ENCODE peak calls at places on chromosomes 7 and 10, in nine cellular contexts. C, Q, J, D, O, P, R, G and X are unnamed samples.

GRCh38 chr7:4849390-4849789 is 12.4 kb downstream of the PAPOLB start:
- DNase-seq in R (peak), P (no peak), Q (peak), O (peak), C (peak), D (peak), J (no peak), G (no peak), X (peak)

GRCh38 chr10:61760943-61761824 is 98.5 kb downstream of the CABCOCO1 start:
- DNase-seq in O (peak), R (no peak), C (no peak), G (peak), D (peak), P (no peak), Q (no peak), J (no peak), X (peak)

GRCh38 chr7:139023076-139023475 is 12.8 kb downstream of the ZC3HAV1L start:
- DNase-seq in O (peak), G (no peak), R (no peak), P (no peak), Q (no peak), J (no peak), D (no peak), C (no peak), X (no peak)

GRCh38 chr10:102648889-102649752 is 4.8 kb downstream of the TRIM8 start:
- DNase-seq in J (no peak), O (no peak), C (peak), D (no peak), Q (no peak), G (no peak), P (peak), R (peak), X (no peak)

GRCh38 chr7:86991844-86992243 is 67.6 kb downstream of the ELAPOR2 start:
- DNase-seq in J (no peak), D (peak), G (peak), P (no peak), Q (no peak), O (peak), R (no peak), C (no peak), X (peak)

GRCh38 chr7:156950381-156950858 is 908 bp downstream of the NOM1 start:
- DNase-seq in C (no peak), R (no peak), Q (no peak), P (no peak), D (peak), J (no peak), G (no peak), O (no peak), X (no peak)

GRCh38 chr10:61464461-61465215 is 11.5 kb upstream of the TMEM26 start:
- DNase-seq in P (no peak), Q (no peak), C (no peak), R (no peak), O (peak), D (peak), J (no peak), G (peak), X (peak)

GRCh38 chr10:5234106-5234877 is 37.7 kb downstream of the AKR1C4 start:
- DNase-seq in Q (no peak), O (peak), P (no peak), R (no peak), G (no peak), D (peak), J (no peak), C (no peak), X (peak)

GRCh38 chr7:81234896-81235295 is 316.0 kb upstream of the SEMA3C start:
- DNase-seq in D (no peak), Q (no peak), C (no peak), P (no peak), O (peak), G (peak), J (no peak), R (no peak), X (peak)

DNA sequence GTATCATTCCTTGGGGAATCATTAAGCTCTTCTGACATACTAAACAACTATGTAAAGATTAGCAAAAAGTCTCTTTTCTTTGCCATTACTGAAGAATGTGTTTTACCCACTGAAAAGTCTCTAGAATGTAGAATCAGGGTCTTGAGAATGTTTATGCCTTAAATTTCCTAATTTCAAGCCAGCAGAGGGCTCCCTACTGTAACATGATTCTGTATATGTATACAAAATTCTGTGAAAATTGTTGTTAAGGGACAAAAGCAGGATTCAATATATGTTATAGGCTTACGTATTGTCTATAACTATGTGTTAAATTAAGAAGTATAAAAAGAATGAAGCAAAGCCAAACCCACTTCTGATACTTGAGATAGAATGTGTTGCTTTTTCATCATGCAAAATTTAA is 296.9 kb upstream of the DGKB start:
- DNase-seq in J (no peak), D (peak), Q (no peak), P (no peak), G (peak), R (peak), C (no peak), O (peak), X (peak)
- H3K4me3 ChIP-seq in J (no peak), D (no peak), Q (no peak), P (no peak), G (no peak), R (no peak), C (no peak), O (no peak), X (no peak)

GRCh38 chr7:71595176-71595575 is 463.2 kb downstream of the GALNT17 start:
- DNase-seq in O (no peak), R (no peak), P (no peak), D (no peak), Q (no peak), G (no peak), J (no peak), C (no peak), X (no peak)
- TF ChIP-seq CTCF in O (no peak), R (no peak), P (no peak), D (no peak), Q (no peak), G (no peak), J (no peak), C (no peak), X (no peak)

GRCh38 chr10:104642311-104643022 is 1.4 kb downstream of the SORCS3 start:
- DNase-seq in D (no peak), P (no peak), O (no peak), G (peak), C (peak), Q (peak), R (peak), J (no peak), X (peak)

GRCh38 chr10:104642001-104642270 is 846 bp downstream of the SORCS3 start:
- DNase-seq in D (no peak), O (no peak), Q (no peak), R (peak), J (no peak), P (no peak), G (no peak), C (peak), X (no peak)

GRCh38 chr10:104640339-104641149 is 546 bp upstream of the SORCS3 start:
- DNase-seq in C (peak), D (no peak), R (peak), G (no peak), O (no peak), Q (peak), J (no peak), P (no peak), X (no peak)

GRCh38 chr10:104641150-104642000 is at the start of gene SORCS3:
- DNase-seq in R (peak), D (no peak), P (no peak), J (no peak), G (no peak), C (peak), Q (peak), O (no peak), X (no peak)

GRCh38 chr10:104643023-104643663 is 2.1 kb downstream of the SORCS3 start:
- DNase-seq in J (no peak), R (no peak), O (no peak), C (no peak), P (no peak), D (no peak), Q (no peak), G (no peak), X (no peak)
- H3K4me3 ChIP-seq in J (no peak), R (peak), O (no peak), C (peak), P (no peak), D (no peak), Q (peak), G (peak), X (no peak)

GRCh38 chr10:86846088-86846487 is 89.7 kb downstream of the BMPR1A start:
- DNase-seq in J (no peak), R (no peak), D (no peak), C (no peak), O (no peak), Q (no peak), G (no peak), P (no peak), X (no peak)
- TF ChIP-seq CTCF in J (no peak), R (no peak), D (no peak), C (no peak), O (no peak), Q (no peak), G (no peak), P (no peak), X (no peak)

GRCh38 chr7:2355079-2356008 is 717 bp downstream of the EIF3B start:
- DNase-seq in D (no peak), O (no peak), G (no peak), P (peak), J (no peak), R (no peak), Q (peak), C (peak), X (no peak)

GRCh38 chr7:2358968-2359527 is 4.4 kb downstream of the EIF3B start:
- DNase-seq in P (no peak), G (no peak), D (no peak), Q (no peak), C (no peak), O (no peak), J (no peak), R (no peak), X (no peak)

GRCh38 chr7:2354173-2355078 is at the start of gene EIF3B:
- DNase-seq in P (peak), Q (peak), R (peak), C (peak), O (peak), G (peak), D (peak), J (peak), X (peak)

GRCh38 chr7:2359610-2360009 is 5.0 kb downstream of the EIF3B start:
- DNase-seq in J (no peak), R (no peak), C (no peak), O (no peak), Q (no peak), G (no peak), D (no peak), P (no peak), X (no peak)

GRCh38 chr7:2357165-2357564 is 2.5 kb downstream of the EIF3B start:
- DNase-seq in Q (no peak), R (no peak), D (peak), J (no peak), C (no peak), G (no peak), P (no peak), O (no peak), X (no peak)
- H3K4me3 ChIP-seq in Q (no peak), R (no peak), D (peak), J (no peak), C (no peak), G (no peak), P (peak), O (peak), X (peak)